ENCODE peak calls at places on chromosome 7, in six cellular contexts. J is fibroblast of the aortic adventitia, C is tibial artery, H is H1, D is spleen, K is upper lobe of right lung. O is an unnamed sample.

GRCh38 chr7:143245123-143245522 is 18.1 kb upstream of the GSTK1 start:
- DNase-seq in C (no peak), H (no peak), J (peak), K (no peak), D (no peak), O (no peak)

GRCh38 chr7:103797647-103798307 is 191.7 kb downstream of the RELN start:
- DNase-seq in C (no peak), D (no peak), H (no peak), J (no peak), K (no peak), O (no peak)

GRCh38 chr7:28068811-28069216 is 111.8 kb downstream of the JAZF1 start:
- DNase-seq in K (no peak), J (peak), C (no peak), D (no peak), H (no peak), O (no peak)

GRCh38 chr7:70720191-70720873 is 411.6 kb upstream of the GALNT17 start:
- DNase-seq in J (no peak), H (no peak), K (no peak), D (no peak), C (no peak), O (no peak)

GRCh38 chr7:129777993-129778769 is 166.7 kb downstream of the NRF1 start:
- DNase-seq in K (no peak), C (no peak), J (no peak), D (no peak), H (peak), O (no peak)

GRCh38 chr7:114663502-114663901 is 248.9 kb downstream of the FOXP2 start:
- DNase-seq in C (no peak), K (no peak), J (peak), H (no peak), D (no peak), O (no peak)

GRCh38 chr7:18861514-18861913 is 255.9 kb downstream of the TWIST1 start:
- DNase-seq in J (peak), C (no peak), K (no peak), H (no peak), D (no peak), O (no peak)

GRCh38 chr7:3087243-3087642 is 43.6 kb upstream of the CARD11 start:
- DNase-seq in K (no peak), D (no peak), J (no peak), H (no peak), C (no peak), O (no peak)

GRCh38 chr7:22681852-22682657 is 44.9 kb upstream of the IL6 start:
- DNase-seq in C (no peak), K (no peak), J (no peak), D (no peak), H (no peak), O (no peak)

GRCh38 chr7:70752794-70753241 is 379.1 kb upstream of the GALNT17 start:
- DNase-seq in K (no peak), H (peak), D (no peak), J (peak), C (no peak), O (no peak)

GRCh38 chr7:135653285-135654080 is 8.8 kb upstream of the STMP1 start:
- DNase-seq in C (no peak), J (no peak), D (no peak), K (no peak), H (no peak), O (no peak)

GRCh38 chr7:76236226-76236625 is 34.5 kb downstream of the SRRM3 start:
- DNase-seq in J (no peak), H (no peak), C (no peak), D (no peak), K (no peak), O (no peak)

GRCh38 chr7:36391436-36392198 is 2.0 kb downstream of the ANLN start:
- DNase-seq in C (no peak), K (no peak), J (no peak), H (no peak), D (no peak), O (no peak)

GRCh38 chr7:90266808-90267207 is 21.8 kb downstream of the CFAP69 start:
- DNase-seq in J (peak), D (no peak), H (no peak), K (no peak), C (peak), O (no peak)

GRCh38 chr7:23680417-23681405 is 712 bp downstream of the FAM221A start:
- DNase-seq in C (peak), K (peak), H (peak), J (peak), D (peak), O (no peak)

GRCh38 chr7:108613147-108613948 is 43.7 kb downstream of the DNAJB9 start:
- DNase-seq in H (no peak), K (no peak), J (peak), C (no peak), D (no peak), O (no peak)

GRCh38 chr7:89666436-89666835 is 487.8 kb upstream of the STEAP1 start:
- DNase-seq in J (no peak), H (no peak), K (no peak), C (no peak), D (no peak), O (no peak)

GRCh38 chr7:69399038-69399800 is 199.1 kb upstream of the AUTS2 start:
- DNase-seq in J (no peak), D (peak), H (no peak), C (no peak), K (no peak), O (no peak)

GRCh38 chr7:39153647-39154046 is 175.9 kb downstream of the POU6F2 start:
- DNase-seq in H (no peak), D (no peak), C (no peak), J (no peak), K (no peak), O (no peak)

GRCh38 chr7:3754488-3755365 is 453.7 kb downstream of the SDK1 start:
- DNase-seq in K (no peak), J (peak), C (no peak), H (no peak), D (no peak), O (no peak)

GRCh38 chr7:68998136-68998535 is 600.1 kb upstream of the AUTS2 start:
- DNase-seq in C (no peak), J (no peak), D (no peak), H (no peak), K (no peak), O (no peak)

GRCh38 chr7:2956526-2957368 is 86.9 kb downstream of the CARD11 start:
- DNase-seq in K (peak), J (peak), D (no peak), C (no peak), H (no peak), O (no peak)

GRCh38 chr7:93140582-93141191 is 7.5 kb downstream of the SAMD9L start:
- DNase-seq in H (no peak), K (no peak), J (no peak), D (no peak), C (no peak), O (no peak)

GRCh38 chr7:46566375-46566774 is 645.3 kb upstream of the IGFBP3 start:
- DNase-seq in C (no peak), D (no peak), J (peak), H (no peak), K (no peak), O (no peak)

GRCh38 chr7:44283381-44284211 is 41.8 kb downstream of the CAMK2B start:
- DNase-seq in H (peak), J (no peak), K (peak), D (peak), C (peak), O (no peak)

GRCh38 chr7:33743594-33743993 is 161.7 kb upstream of the BMPER start:
- DNase-seq in D (no peak), J (peak), C (no peak), H (no peak), K (no peak), O (no peak)

GRCh38 chr7:157016352-157017041 is 6.0 kb upstream of the MNX1 start:
- DNase-seq in K (peak), H (peak), C (no peak), J (no peak), D (no peak), O (peak)

GRCh38 chr7:110633313-110633712 is 457.6 kb upstream of the LRRN3 start:
- DNase-seq in J (no peak), H (no peak), K (no peak), C (no peak), D (no peak), O (no peak)

GRCh38 chr7:6579446-6579845 is 2.2 kb downstream of the ZDHHC4 start:
- DNase-seq in J (no peak), C (no peak), D (no peak), H (no peak), K (no peak), O (no peak)

GRCh38 chr7:126501617-126502016 is 751.1 kb downstream of the GRM8 start:
- DNase-seq in H (no peak), C (no peak), K (no peak), J (no peak), D (no peak), O (no peak)

GRCh38 chr7:28739826-28740225 is 218.3 kb downstream of the TRIL start:
- DNase-seq in H (no peak), D (no peak), C (no peak), J (no peak), K (no peak), O (no peak)

GRCh38 chr7:135684134-135684533 is 21.8 kb downstream of the STMP1 start:
- DNase-seq in H (no peak), K (no peak), J (peak), D (no peak), C (no peak), O (no peak)

GRCh38 chr7:39605087-39605486 is 18.3 kb upstream of the RALA start:
- DNase-seq in H (no peak), K (no peak), D (no peak), C (no peak), J (no peak), O (no peak)

GRCh38 chr7:132380065-132380464 is 196.2 kb downstream of the PLXNA4 start:
- DNase-seq in D (peak), C (peak), J (peak), H (no peak), K (no peak), O (no peak)

GRCh38 chr7:116576350-116577319 is 51.8 kb downstream of the CAV1 start:
- DNase-seq in C (peak), H (no peak), K (no peak), D (no peak), J (peak), O (no peak)

GRCh38 chr7:112649560-112649959 is 140.6 kb downstream of the TMEM168 start:
- DNase-seq in H (no peak), K (no peak), D (no peak), C (no peak), J (no peak), O (no peak)

GRCh38 chr7:55120501-55121198 is 101.8 kb downstream of the EGFR start:
- DNase-seq in C (no peak), K (no peak), J (peak), D (no peak), H (no peak), O (no peak)

GRCh38 chr7:151444632-151445031 is 4.7 kb upstream of the CRYGN start:
- DNase-seq in C (no peak), J (no peak), H (no peak), K (no peak), D (no peak), O (no peak)

DNA sequence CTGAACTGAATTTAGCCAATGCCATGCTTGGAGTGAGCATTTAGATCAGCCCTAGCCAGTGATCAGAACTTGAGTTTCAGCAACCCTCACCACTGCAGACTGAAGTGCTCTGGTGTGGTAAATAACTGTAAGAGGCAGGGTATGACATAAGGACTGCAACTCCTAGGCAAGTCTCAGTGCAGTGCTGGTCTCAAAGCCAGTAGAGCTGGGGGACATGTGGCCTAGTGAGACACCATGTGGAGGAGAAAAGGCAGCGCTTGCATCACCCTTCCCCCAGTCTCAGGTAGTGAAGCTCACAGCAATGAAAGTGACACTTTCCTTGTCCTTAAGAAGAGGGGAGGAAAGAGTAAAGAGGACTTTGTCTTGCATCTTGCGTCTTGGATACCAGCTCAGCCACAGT is 386.8 kb upstream of the POT1 start:
- DNase-seq in J (no peak), C (no peak), D (no peak), H (peak), K (no peak), O (no peak)
- TF ChIP-seq CTCF in J (no peak), C (no peak), D (no peak), H (peak), K (peak), O (peak)

DNA sequence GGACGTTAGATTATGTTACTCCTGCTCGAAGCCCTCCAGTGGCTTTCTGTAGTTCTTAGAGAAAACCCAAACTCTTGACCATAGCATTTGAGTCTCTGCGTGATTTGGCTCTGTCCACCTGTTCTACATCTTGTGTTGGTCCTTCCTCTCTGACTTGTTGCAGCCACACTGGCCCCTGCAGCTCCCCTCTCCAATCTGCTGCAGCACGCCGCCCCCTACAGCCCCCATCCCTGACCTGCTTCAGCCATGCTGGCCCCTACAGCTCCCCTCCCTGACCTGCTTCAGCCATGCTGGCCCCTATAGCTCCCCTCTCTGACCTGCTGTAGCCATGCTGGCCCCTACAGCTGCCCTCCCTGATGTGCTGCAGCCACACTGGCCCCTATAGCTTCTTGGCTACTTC is 29.2 kb downstream of the TRRAP start:
- DNase-seq in D (no peak), C (no peak), K (no peak), H (no peak), J (no peak), O (no peak)
- TF ChIP-seq CTCF in D (no peak), C (no peak), K (no peak), H (peak), J (no peak), O (no peak)

GRCh38 chr7:15555385-15555859 is 6.4 kb downstream of the AGMO start:
- DNase-seq in C (no peak), K (no peak), D (no peak), J (peak), H (no peak), O (no peak)
- TF ChIP-seq CTCF in C (peak), K (no peak), D (no peak), J (peak), H (no peak), O (peak)

GRCh38 chr7:100053201-100053600 is 3.6 kb downstream of the ZSCAN21 start:
- DNase-seq in C (no peak), H (no peak), D (no peak), J (peak), K (no peak), O (peak)
- TF ChIP-seq CTCF in C (no peak), H (no peak), D (no peak), J (peak), K (peak), O (peak)

GRCh38 chr7:140645166-140645565 is 4.6 kb upstream of the DENND2A start:
- DNase-seq in K (peak), C (peak), D (peak), H (peak), J (no peak), O (no peak)
- TF ChIP-seq CTCF in K (peak), C (no peak), D (peak), H (peak), J (peak), O (peak)

GRCh38 chr7:30352169-30352568 is 67.8 kb downstream of the ZNRF2 start:
- DNase-seq in D (no peak), K (no peak), H (no peak), J (no peak), C (no peak), O (no peak)
- TF ChIP-seq CTCF in D (peak), K (no peak), H (no peak), J (no peak), C (no peak), O (no peak)

GRCh38 chr7:77542399-77542798 is 5.3 kb downstream of the PTPN12 start:
- DNase-seq in D (no peak), C (no peak), H (no peak), K (no peak), J (peak), O (no peak)

GRCh38 chr7:77543910-77544309 is 6.8 kb downstream of the PTPN12 start:
- DNase-seq in D (no peak), H (no peak), C (no peak), J (no peak), K (no peak), O (no peak)

GRCh38 chr7:77544523-77544922 is 7.4 kb downstream of the PTPN12 start:
- DNase-seq in H (no peak), J (no peak), D (no peak), K (no peak), C (no peak), O (no peak)

GRCh38 chr7:77540402-77540822 is 3.3 kb downstream of the PTPN12 start:
- DNase-seq in D (no peak), C (no peak), K (no peak), H (no peak), J (no peak), O (no peak)

DNA sequence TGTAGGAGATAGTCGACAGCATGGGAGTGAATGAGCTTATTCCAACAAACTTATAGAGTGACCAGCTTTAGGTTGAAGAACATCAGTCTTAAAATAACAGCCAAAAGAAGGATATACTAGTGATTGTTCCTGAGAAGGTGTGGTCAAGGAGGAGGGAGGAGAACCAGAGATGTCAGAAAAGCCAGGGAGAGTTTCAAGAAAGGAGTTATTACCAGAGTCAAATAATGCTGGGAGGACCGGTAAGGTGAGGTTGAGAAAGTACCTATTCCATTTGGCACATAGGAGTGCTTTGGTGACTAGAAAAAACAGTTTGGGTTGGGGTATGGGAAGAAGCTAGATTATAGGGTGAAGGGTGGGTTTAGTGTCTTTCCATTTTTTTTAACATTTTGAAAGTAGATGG is 5.8 kb downstream of the PTPN12 start:
- DNase-seq in D (no peak), K (no peak), H (no peak), C (no peak), J (no peak), O (no peak)
- TF ChIP-seq CTCF in D (no peak), K (no peak), H (no peak), C (no peak), J (no peak), O (no peak)